ENCODE peak calls at places on chromosomes 3 and 15, in seven cellular contexts. L is fibroblast of mammary gland, U is mesendoderm, X is AG04450, W is GM12865, C is astrocyte, S is brain microvascular endothelial cell. A is an unnamed sample.

GRCh38 chr15:90159213-90159612 is 41.9 kb upstream of the SEMA4B start:
- DNase-seq in L (no peak), U (no peak), X (no peak), W (no peak), C (no peak), S (no peak), A (no peak)

GRCh38 chr15:92930776-92931175 is 30.7 kb downstream of the CHD2 start:
- DNase-seq in L (peak; percentile 80), U (peak; percentile 85), X (peak; percentile 71), W (no peak), C (peak; percentile 95), S (peak; percentile 70), A (peak; percentile 89)

GRCh38 chr3:146334151-146334550 is 83.2 kb upstream of the PLSCR4 start:
- DNase-seq in L (peak; percentile 54), U (no peak), X (no peak), W (no peak), C (no peak), S (peak; percentile 42), A (peak; percentile 34)

GRCh38 chr3:42502429-42503250 is at the start of gene VIPR1:
- DNase-seq in L (no peak), U (peak; percentile 94), X (no peak), W (peak; percentile 83), C (no peak), S (peak; percentile 34), A (no peak)

GRCh38 chr3:111864821-111865656 is 6.0 kb downstream of the PHLDB2 start:
- DNase-seq in L (peak; percentile 92), U (peak; percentile 52), X (peak; percentile 66), W (no peak), C (peak; percentile 99), S (peak; percentile 94), A (peak; percentile 88)

GRCh38 chr15:66617137-66618090 is 51.6 kb upstream of the LCTL start:
- DNase-seq in L (peak; percentile 59), U (no peak), X (peak; percentile 38), W (peak; percentile 52), C (peak; percentile 80), S (peak; percentile 65), A (peak; percentile 50)

GRCh38 chr15:58053236-58054153 is 12.0 kb downstream of the ALDH1A2 start:
- DNase-seq in L (no peak), U (no peak), X (no peak), W (no peak), C (no peak), S (no peak), A (no peak)

GRCh38 chr3:59374812-59375211 is 325.0 kb upstream of the CFAP20DC start:
- DNase-seq in L (no peak), U (peak; percentile 11), X (no peak), W (peak; percentile 93), C (no peak), S (no peak), A (no peak)

GRCh38 chr15:77630064-77630463 is 2.6 kb downstream of the LINGO1 start:
- DNase-seq in L (no peak), U (no peak), X (no peak), W (no peak), C (no peak), S (no peak), A (no peak)

GRCh38 chr3:6035626-6036025 is 825.3 kb upstream of the GRM7 start:
- DNase-seq in L (no peak), U (no peak), X (no peak), W (no peak), C (no peak), S (no peak), A (no peak)

GRCh38 chr3:123652346-123652984 is 67.6 kb upstream of the HACD2 start:
- DNase-seq in L (peak; percentile 66), U (peak; percentile 79), X (no peak), W (peak; percentile 56), C (peak; percentile 34), S (peak; percentile 71), A (peak; percentile 74)

GRCh38 chr3:77321646-77322045 is 281.7 kb downstream of the ROBO2 start:
- DNase-seq in L (no peak), U (no peak), X (no peak), W (no peak), C (peak; percentile 19), S (no peak), A (peak; percentile 45)

GRCh38 chr15:83046558-83047127 is 20.4 kb downstream of the BTBD1 start:
- DNase-seq in L (peak; percentile 84), U (no peak), X (no peak), W (no peak), C (peak; percentile 70), S (peak; percentile 66), A (peak; percentile 53)

GRCh38 chr3:100096866-100097265 is 17.4 kb downstream of the FILIP1L start:
- DNase-seq in L (no peak), U (no peak), X (no peak), W (no peak), C (no peak), S (no peak), A (no peak)

GRCh38 chr15:55652363-55652762 is 64.2 kb upstream of the PYGO1 start:
- DNase-seq in L (no peak), U (no peak), X (no peak), W (no peak), C (no peak), S (no peak), A (no peak)

GRCh38 chr3:164452707-164453106 is 625.6 kb downstream of the SI start:
- DNase-seq in L (peak; percentile 39), U (no peak), X (no peak), W (no peak), C (no peak), S (no peak), A (peak; percentile 70)

GRCh38 chr3:81425198-81425868 is 336.1 kb downstream of the GBE1 start:
- DNase-seq in L (peak; percentile 12), U (peak; percentile 92), X (no peak), W (no peak), C (peak; percentile 73), S (peak; percentile 31), A (no peak)

DNA sequence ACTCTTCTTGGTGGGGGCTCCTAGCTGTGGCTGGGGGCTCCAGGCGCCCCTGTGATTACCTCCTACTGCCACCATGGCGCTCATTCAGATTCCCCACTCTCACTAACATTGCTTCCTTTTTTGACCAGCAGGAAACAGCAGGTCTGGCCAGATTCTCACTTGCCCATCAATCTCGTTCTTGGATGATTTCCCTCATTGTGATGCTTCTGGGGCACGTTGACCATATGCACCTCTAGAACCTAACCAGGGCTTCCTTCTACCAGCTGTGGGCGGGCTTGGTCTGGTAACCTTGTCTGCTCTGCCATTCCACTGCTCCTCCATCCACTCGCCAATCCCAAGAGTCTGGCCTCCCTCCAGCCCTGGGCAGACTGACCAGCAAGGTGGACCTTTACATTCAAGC is 35.9 kb upstream of the PTPN23 start:
- DNase-seq in L (no peak), U (no peak), X (no peak), W (no peak), C (no peak), S (no peak), A (no peak)
- H3K4me3 ChIP-seq in L (no peak overlapping the region), U (no peak overlapping the region), X (no peak overlapping the region), W (no peak overlapping the region), C (no peak overlapping the region), S (no peak overlapping the region), A (no peak overlapping the region)

DNA sequence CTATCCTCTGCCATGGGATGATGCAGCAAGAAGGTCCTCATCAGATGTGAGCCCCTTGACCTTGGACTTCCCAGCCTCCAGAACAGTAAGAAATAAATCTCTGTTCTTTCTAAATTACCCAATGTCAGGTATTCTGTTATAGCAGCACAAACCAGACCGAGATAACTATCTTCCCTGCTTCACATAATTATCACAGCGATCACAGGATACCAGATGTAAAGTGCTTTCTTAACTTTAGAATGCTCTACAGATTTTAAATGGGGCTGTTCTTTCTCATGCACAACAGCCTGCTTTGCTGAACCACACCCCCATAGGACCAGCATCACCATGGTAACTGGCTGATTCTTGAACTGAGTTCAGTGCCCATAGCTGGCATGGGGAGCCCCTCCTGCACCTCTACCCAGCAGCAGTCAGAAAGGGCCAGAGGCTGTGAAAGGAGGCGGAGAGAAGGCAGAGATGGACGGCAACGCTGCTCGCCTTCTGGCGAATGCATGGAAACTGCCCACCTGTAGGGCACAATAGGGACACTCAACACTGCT is 7.8 kb downstream of the CD80 start:
- DNase-seq in L (no peak), U (no peak), X (no peak), W (peak; percentile 64), C (no peak), S (no peak), A (no peak)
- H3K4me3 ChIP-seq in L (no peak overlapping the region), U (no peak overlapping the region), X (no peak overlapping the region), W (peak overlapping the region; percentile 96), C (no peak overlapping the region), S (no peak overlapping the region), A (no peak overlapping the region)

DNA sequence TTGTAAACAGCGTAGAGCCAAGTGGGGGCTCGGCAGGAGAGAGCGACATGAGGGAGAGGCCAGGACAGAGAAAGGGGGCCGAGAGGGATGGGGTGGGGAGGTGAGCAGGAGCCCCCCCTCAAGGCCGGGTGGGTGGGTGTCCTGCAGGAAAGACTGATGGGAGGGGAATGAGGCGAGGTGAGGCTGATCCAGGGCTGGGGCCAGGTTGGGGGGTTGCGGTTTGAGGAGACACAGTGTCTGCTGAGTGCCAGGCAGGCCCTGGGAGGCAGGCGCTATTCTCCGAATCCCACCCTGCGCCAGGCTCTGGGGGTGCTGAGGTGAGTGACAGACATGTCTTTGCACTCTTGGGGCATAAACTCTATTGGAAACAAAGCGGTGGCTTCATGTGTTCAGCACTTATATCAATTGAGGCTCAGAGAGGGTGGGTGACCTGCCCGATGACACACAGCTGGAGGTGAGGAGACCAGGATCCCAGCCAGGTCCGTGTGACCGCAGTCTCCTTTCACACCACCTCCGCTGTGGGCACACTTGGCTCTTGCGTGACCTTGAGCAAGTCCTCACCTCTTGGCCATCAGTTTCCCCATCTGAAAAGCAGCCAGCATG is 19.7 kb upstream of the CSPG4 start:
- DNase-seq in L (no peak), U (no peak), X (no peak), W (no peak), C (no peak), S (no peak), A (no peak)
- H3K4me3 ChIP-seq in L (no peak overlapping the region), U (no peak overlapping the region), X (no peak overlapping the region), W (no peak overlapping the region), C (no peak overlapping the region), S (no peak overlapping the region), A (no peak overlapping the region)

GRCh38 chr3:45537960-45538640 is 56.5 kb upstream of the LIMD1 start:
- DNase-seq in L (peak; percentile 55), U (no peak), X (no peak), W (no peak), C (no peak), S (no peak), A (peak; percentile 76)

GRCh38 chr3:45536316-45536715 is 58.2 kb upstream of the LIMD1 start:
- DNase-seq in L (no peak), U (peak; percentile 41), X (no peak), W (no peak), C (no peak), S (no peak), A (no peak)

GRCh38 chr3:45541326-45542321 is 52.9 kb upstream of the LIMD1 start:
- DNase-seq in L (no peak), U (no peak), X (no peak), W (no peak), C (no peak), S (no peak), A (no peak)

GRCh38 chr3:45537596-45537959 is 57.0 kb upstream of the LIMD1 start:
- DNase-seq in L (no peak), U (peak; percentile 34), X (no peak), W (no peak), C (no peak), S (no peak), A (no peak)

DNA sequence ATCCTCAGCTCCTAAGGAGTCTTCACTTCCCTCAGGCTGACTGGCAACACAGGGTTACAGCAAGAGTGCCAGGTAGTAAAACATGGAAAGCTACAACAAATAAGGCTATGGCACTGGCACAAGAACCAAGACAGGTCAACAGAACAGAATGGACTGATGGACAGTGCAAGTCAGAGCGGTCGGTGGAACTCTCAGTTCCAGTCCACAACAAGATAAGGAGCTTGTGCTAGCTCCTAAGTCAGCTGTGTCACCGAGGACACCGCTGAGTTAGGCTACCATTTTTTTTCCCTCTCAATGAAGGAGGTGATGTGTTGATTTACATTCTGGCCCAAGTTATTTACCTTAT is 55.9 kb upstream of the LIMD1 start:
- DNase-seq in L (no peak), U (no peak), X (no peak), W (no peak), C (no peak), S (no peak), A (no peak)
- H3K4me3 ChIP-seq in L (no peak overlapping the region), U (no peak overlapping the region), X (no peak overlapping the region), W (no peak overlapping the region), C (no peak overlapping the region), S (no peak overlapping the region), A (no peak overlapping the region)

A was measured in AG10803.